ENCODE peak calls at places on chromosome 14, in eight cellular contexts. One of them, this sample, is unnamed.

GRCh38 chr14:51185754-51186153 is 54.3 kb upstream of the TMX1 start:
- DNase-seq in activated T-helper 2 cell treated with anti-CD3 and anti-CD28 coated beads, Interferon-gamma antibody, Interleukin-2, Interleukin-4, amounts not matched to agents 10 μg/mL and 5 μg/mL and 100 μg/mL, durations not matched to agents 14 hours and 24 hours and 36 hours: no peak
- DNase-seq in NCI-H2171: no peak
- DNase-seq in cortex of kidney: no peak
- DNase-seq in mucosa of gallbladder: no peak
- DNase-seq in GM20000: peak; percentile 16
- DNase-seq in activated T-helper 1 cell treated with anti-CD3 and anti-CD28 coated beads, Interleukin-2, amount 50 U/mL, for 16 hours: no peak
- DNase-seq in non-pigmented ciliary epithelial cell: no peak
- DNase-seq in this sample: peak; percentile 63

GRCh38 chr14:73789996-73790581 is 61.5 kb upstream of the PTGR2 start:
- DNase-seq in activated T-helper 2 cell treated with anti-CD3 and anti-CD28 coated beads, Interferon-gamma antibody, Interleukin-2, Interleukin-4, amounts not matched to agents 10 μg/mL and 5 μg/mL and 100 μg/mL, durations not matched to agents 14 hours and 24 hours and 36 hours: no peak
- DNase-seq in NCI-H2171: no peak
- DNase-seq in cortex of kidney: no peak
- DNase-seq in mucosa of gallbladder: peak; percentile 69
- DNase-seq in GM20000: no peak
- DNase-seq in activated T-helper 1 cell treated with anti-CD3 and anti-CD28 coated beads, Interleukin-2, amount 50 U/mL, for 16 hours: no peak
- DNase-seq in non-pigmented ciliary epithelial cell: peak; percentile 83
- DNase-seq in this sample: no peak

GRCh38 chr14:72165151-72165715 is 233.0 kb downstream of the RGS6 start:
- DNase-seq in activated T-helper 2 cell treated with anti-CD3 and anti-CD28 coated beads, Interferon-gamma antibody, Interleukin-2, Interleukin-4, amounts not matched to agents 10 μg/mL and 5 μg/mL and 100 μg/mL, durations not matched to agents 14 hours and 24 hours and 36 hours: no peak
- DNase-seq in NCI-H2171: no peak
- DNase-seq in cortex of kidney: no peak
- DNase-seq in mucosa of gallbladder: no peak
- DNase-seq in GM20000: no peak
- DNase-seq in activated T-helper 1 cell treated with anti-CD3 and anti-CD28 coated beads, Interleukin-2, amount 50 U/mL, for 16 hours: no peak
- DNase-seq in non-pigmented ciliary epithelial cell: no peak
- DNase-seq in this sample: no peak

GRCh38 chr14:60532442-60532841 is 23.5 kb downstream of the SIX6 start:
- DNase-seq in activated T-helper 2 cell treated with anti-CD3 and anti-CD28 coated beads, Interferon-gamma antibody, Interleukin-2, Interleukin-4, amounts not matched to agents 10 μg/mL and 5 μg/mL and 100 μg/mL, durations not matched to agents 14 hours and 24 hours and 36 hours: no peak
- DNase-seq in NCI-H2171: no peak
- DNase-seq in cortex of kidney: no peak
- DNase-seq in mucosa of gallbladder: no peak
- DNase-seq in GM20000: no peak
- DNase-seq in activated T-helper 1 cell treated with anti-CD3 and anti-CD28 coated beads, Interleukin-2, amount 50 U/mL, for 16 hours: no peak
- DNase-seq in non-pigmented ciliary epithelial cell: no peak
- DNase-seq in this sample: no peak

GRCh38 chr14:25955772-25956171 is 642.1 kb downstream of the NOVA1 start:
- DNase-seq in activated T-helper 2 cell treated with anti-CD3 and anti-CD28 coated beads, Interferon-gamma antibody, Interleukin-2, Interleukin-4, amounts not matched to agents 10 μg/mL and 5 μg/mL and 100 μg/mL, durations not matched to agents 14 hours and 24 hours and 36 hours: no peak
- DNase-seq in NCI-H2171: no peak
- DNase-seq in cortex of kidney: no peak
- DNase-seq in mucosa of gallbladder: no peak
- DNase-seq in GM20000: no peak
- DNase-seq in activated T-helper 1 cell treated with anti-CD3 and anti-CD28 coated beads, Interleukin-2, amount 50 U/mL, for 16 hours: no peak
- DNase-seq in non-pigmented ciliary epithelial cell: no peak
- DNase-seq in this sample: no peak

GRCh38 chr14:68976160-68977067 is 2.7 kb downstream of the ACTN1 start:
- DNase-seq in activated T-helper 2 cell treated with anti-CD3 and anti-CD28 coated beads, Interferon-gamma antibody, Interleukin-2, Interleukin-4, amounts not matched to agents 10 μg/mL and 5 μg/mL and 100 μg/mL, durations not matched to agents 14 hours and 24 hours and 36 hours: no peak
- DNase-seq in NCI-H2171: no peak
- DNase-seq in cortex of kidney: no peak
- DNase-seq in mucosa of gallbladder: no peak
- DNase-seq in GM20000: no peak
- DNase-seq in activated T-helper 1 cell treated with anti-CD3 and anti-CD28 coated beads, Interleukin-2, amount 50 U/mL, for 16 hours: no peak
- DNase-seq in non-pigmented ciliary epithelial cell: no peak
- DNase-seq in this sample: no peak

GRCh38 chr14:36580856-36581831 is 1.3 kb downstream of the NKX2-8 start:
- DNase-seq in activated T-helper 2 cell treated with anti-CD3 and anti-CD28 coated beads, Interferon-gamma antibody, Interleukin-2, Interleukin-4, amounts not matched to agents 10 μg/mL and 5 μg/mL and 100 μg/mL, durations not matched to agents 14 hours and 24 hours and 36 hours: no peak
- DNase-seq in NCI-H2171: peak; percentile 42
- DNase-seq in cortex of kidney: no peak
- DNase-seq in mucosa of gallbladder: no peak
- DNase-seq in GM20000: peak; percentile 52
- DNase-seq in activated T-helper 1 cell treated with anti-CD3 and anti-CD28 coated beads, Interleukin-2, amount 50 U/mL, for 16 hours: no peak
- DNase-seq in non-pigmented ciliary epithelial cell: no peak
- DNase-seq in this sample: no peak

GRCh38 chr14:106308839-106309389 is 782.5 kb downstream of the TMEM121 start:
- DNase-seq in activated T-helper 2 cell treated with anti-CD3 and anti-CD28 coated beads, Interferon-gamma antibody, Interleukin-2, Interleukin-4, amounts not matched to agents 10 μg/mL and 5 μg/mL and 100 μg/mL, durations not matched to agents 14 hours and 24 hours and 36 hours: peak; percentile 85
- DNase-seq in NCI-H2171: no peak
- DNase-seq in cortex of kidney: no peak
- DNase-seq in mucosa of gallbladder: peak; percentile 12
- DNase-seq in GM20000: peak; percentile 81
- DNase-seq in activated T-helper 1 cell treated with anti-CD3 and anti-CD28 coated beads, Interleukin-2, amount 50 U/mL, for 16 hours: no peak
- DNase-seq in non-pigmented ciliary epithelial cell: no peak
- DNase-seq in this sample: peak; percentile 60

GRCh38 chr14:68510201-68510600 is 282.7 kb downstream of the ZFP36L1 start:
- DNase-seq in activated T-helper 2 cell treated with anti-CD3 and anti-CD28 coated beads, Interferon-gamma antibody, Interleukin-2, Interleukin-4, amounts not matched to agents 10 μg/mL and 5 μg/mL and 100 μg/mL, durations not matched to agents 14 hours and 24 hours and 36 hours: no peak
- DNase-seq in NCI-H2171: no peak
- DNase-seq in cortex of kidney: no peak
- DNase-seq in mucosa of gallbladder: peak; percentile 46
- DNase-seq in GM20000: no peak
- DNase-seq in activated T-helper 1 cell treated with anti-CD3 and anti-CD28 coated beads, Interleukin-2, amount 50 U/mL, for 16 hours: no peak
- DNase-seq in non-pigmented ciliary epithelial cell: peak; percentile 36
- DNase-seq in this sample: no peak

GRCh38 chr14:88013750-88014349 is 8.9 kb downstream of the GPR65 start:
- DNase-seq in activated T-helper 2 cell treated with anti-CD3 and anti-CD28 coated beads, Interferon-gamma antibody, Interleukin-2, Interleukin-4, amounts not matched to agents 10 μg/mL and 5 μg/mL and 100 μg/mL, durations not matched to agents 14 hours and 24 hours and 36 hours: no peak
- DNase-seq in NCI-H2171: peak; percentile 62
- DNase-seq in cortex of kidney: no peak
- DNase-seq in mucosa of gallbladder: peak; percentile 74
- DNase-seq in GM20000: peak; percentile 51
- DNase-seq in activated T-helper 1 cell treated with anti-CD3 and anti-CD28 coated beads, Interleukin-2, amount 50 U/mL, for 16 hours: no peak
- DNase-seq in non-pigmented ciliary epithelial cell: peak; percentile 41
- DNase-seq in this sample: no peak

GRCh38 chr14:33900706-33901105 is 50.2 kb downstream of the EGLN3 start:
- DNase-seq in activated T-helper 2 cell treated with anti-CD3 and anti-CD28 coated beads, Interferon-gamma antibody, Interleukin-2, Interleukin-4, amounts not matched to agents 10 μg/mL and 5 μg/mL and 100 μg/mL, durations not matched to agents 14 hours and 24 hours and 36 hours: no peak
- DNase-seq in NCI-H2171: no peak
- DNase-seq in cortex of kidney: no peak
- DNase-seq in mucosa of gallbladder: no peak
- DNase-seq in GM20000: no peak
- DNase-seq in activated T-helper 1 cell treated with anti-CD3 and anti-CD28 coated beads, Interleukin-2, amount 50 U/mL, for 16 hours: no peak
- DNase-seq in non-pigmented ciliary epithelial cell: no peak
- DNase-seq in this sample: no peak

GRCh38 chr14:65287264-65288131 is 125.0 kb upstream of the FUT8 start:
- DNase-seq in activated T-helper 2 cell treated with anti-CD3 and anti-CD28 coated beads, Interferon-gamma antibody, Interleukin-2, Interleukin-4, amounts not matched to agents 10 μg/mL and 5 μg/mL and 100 μg/mL, durations not matched to agents 14 hours and 24 hours and 36 hours: peak; percentile 52
- DNase-seq in NCI-H2171: no peak
- DNase-seq in cortex of kidney: no peak
- DNase-seq in mucosa of gallbladder: no peak
- DNase-seq in GM20000: peak; percentile 76
- DNase-seq in activated T-helper 1 cell treated with anti-CD3 and anti-CD28 coated beads, Interleukin-2, amount 50 U/mL, for 16 hours: no peak
- DNase-seq in non-pigmented ciliary epithelial cell: no peak
- DNase-seq in this sample: peak; percentile 90

GRCh38 chr14:78721756-78722455 is 551.7 kb downstream of the NRXN3 start:
- DNase-seq in activated T-helper 2 cell treated with anti-CD3 and anti-CD28 coated beads, Interferon-gamma antibody, Interleukin-2, Interleukin-4, amounts not matched to agents 10 μg/mL and 5 μg/mL and 100 μg/mL, durations not matched to agents 14 hours and 24 hours and 36 hours: no peak
- DNase-seq in NCI-H2171: no peak
- DNase-seq in cortex of kidney: no peak
- DNase-seq in mucosa of gallbladder: no peak
- DNase-seq in GM20000: no peak
- DNase-seq in activated T-helper 1 cell treated with anti-CD3 and anti-CD28 coated beads, Interleukin-2, amount 50 U/mL, for 16 hours: no peak
- DNase-seq in non-pigmented ciliary epithelial cell: no peak
- DNase-seq in this sample: no peak

GRCh38 chr14:51873221-51873893 is 12.9 kb downstream of the GNG2 start:
- DNase-seq in activated T-helper 2 cell treated with anti-CD3 and anti-CD28 coated beads, Interferon-gamma antibody, Interleukin-2, Interleukin-4, amounts not matched to agents 10 μg/mL and 5 μg/mL and 100 μg/mL, durations not matched to agents 14 hours and 24 hours and 36 hours: no peak
- DNase-seq in NCI-H2171: peak; percentile 7
- DNase-seq in cortex of kidney: no peak
- DNase-seq in mucosa of gallbladder: no peak
- DNase-seq in GM20000: peak; percentile 68
- DNase-seq in activated T-helper 1 cell treated with anti-CD3 and anti-CD28 coated beads, Interleukin-2, amount 50 U/mL, for 16 hours: no peak
- DNase-seq in non-pigmented ciliary epithelial cell: peak; percentile 94
- DNase-seq in this sample: peak; percentile 86

GRCh38 chr14:22272408-22272807 is 316.6 kb downstream of the DAD1 start:
- DNase-seq in activated T-helper 2 cell treated with anti-CD3 and anti-CD28 coated beads, Interferon-gamma antibody, Interleukin-2, Interleukin-4, amounts not matched to agents 10 μg/mL and 5 μg/mL and 100 μg/mL, durations not matched to agents 14 hours and 24 hours and 36 hours: no peak
- DNase-seq in NCI-H2171: no peak
- DNase-seq in cortex of kidney: no peak
- DNase-seq in mucosa of gallbladder: no peak
- DNase-seq in GM20000: no peak
- DNase-seq in activated T-helper 1 cell treated with anti-CD3 and anti-CD28 coated beads, Interleukin-2, amount 50 U/mL, for 16 hours: no peak
- DNase-seq in non-pigmented ciliary epithelial cell: no peak
- DNase-seq in this sample: no peak

GRCh38 chr14:104692261-104692938 is 3.0 kb downstream of the INF2 start:
- DNase-seq in activated T-helper 2 cell treated with anti-CD3 and anti-CD28 coated beads, Interferon-gamma antibody, Interleukin-2, Interleukin-4, amounts not matched to agents 10 μg/mL and 5 μg/mL and 100 μg/mL, durations not matched to agents 14 hours and 24 hours and 36 hours: no peak
- DNase-seq in NCI-H2171: no peak
- DNase-seq in cortex of kidney: no peak
- DNase-seq in mucosa of gallbladder: no peak
- DNase-seq in GM20000: no peak
- DNase-seq in activated T-helper 1 cell treated with anti-CD3 and anti-CD28 coated beads, Interleukin-2, amount 50 U/mL, for 16 hours: no peak
- DNase-seq in non-pigmented ciliary epithelial cell: no peak
- DNase-seq in this sample: no peak

GRCh38 chr14:24418492-24418873 is 11.0 kb downstream of the CBLN3 start:
- DNase-seq in activated T-helper 2 cell treated with anti-CD3 and anti-CD28 coated beads, Interferon-gamma antibody, Interleukin-2, Interleukin-4, amounts not matched to agents 10 μg/mL and 5 μg/mL and 100 μg/mL, durations not matched to agents 14 hours and 24 hours and 36 hours: no peak
- DNase-seq in NCI-H2171: no peak
- DNase-seq in cortex of kidney: no peak
- DNase-seq in mucosa of gallbladder: peak; percentile 69
- DNase-seq in GM20000: no peak
- DNase-seq in activated T-helper 1 cell treated with anti-CD3 and anti-CD28 coated beads, Interleukin-2, amount 50 U/mL, for 16 hours: no peak
- DNase-seq in non-pigmented ciliary epithelial cell: no peak
- DNase-seq in this sample: no peak

GRCh38 chr14:102949062-102949800 is 26.8 kb downstream of the AMN start:
- DNase-seq in activated T-helper 2 cell treated with anti-CD3 and anti-CD28 coated beads, Interferon-gamma antibody, Interleukin-2, Interleukin-4, amounts not matched to agents 10 μg/mL and 5 μg/mL and 100 μg/mL, durations not matched to agents 14 hours and 24 hours and 36 hours: peak; percentile 19
- DNase-seq in NCI-H2171: no peak
- DNase-seq in cortex of kidney: no peak
- DNase-seq in mucosa of gallbladder: no peak
- DNase-seq in GM20000: peak; percentile 61
- DNase-seq in activated T-helper 1 cell treated with anti-CD3 and anti-CD28 coated beads, Interleukin-2, amount 50 U/mL, for 16 hours: no peak
- DNase-seq in non-pigmented ciliary epithelial cell: no peak
- DNase-seq in this sample: peak; percentile 21

GRCh38 chr14:60304509-60304908 is 55.5 kb downstream of the PPM1A start:
- DNase-seq in activated T-helper 2 cell treated with anti-CD3 and anti-CD28 coated beads, Interferon-gamma antibody, Interleukin-2, Interleukin-4, amounts not matched to agents 10 μg/mL and 5 μg/mL and 100 μg/mL, durations not matched to agents 14 hours and 24 hours and 36 hours: no peak
- DNase-seq in NCI-H2171: no peak
- DNase-seq in cortex of kidney: no peak
- DNase-seq in mucosa of gallbladder: peak; percentile 36
- DNase-seq in GM20000: no peak
- DNase-seq in activated T-helper 1 cell treated with anti-CD3 and anti-CD28 coated beads, Interleukin-2, amount 50 U/mL, for 16 hours: no peak
- DNase-seq in non-pigmented ciliary epithelial cell: no peak
- DNase-seq in this sample: no peak

GRCh38 chr14:66233571-66233970 is 252.6 kb upstream of the CCDC196 start:
- DNase-seq in activated T-helper 2 cell treated with anti-CD3 and anti-CD28 coated beads, Interferon-gamma antibody, Interleukin-2, Interleukin-4, amounts not matched to agents 10 μg/mL and 5 μg/mL and 100 μg/mL, durations not matched to agents 14 hours and 24 hours and 36 hours: no peak
- DNase-seq in NCI-H2171: peak; percentile 57
- DNase-seq in cortex of kidney: no peak
- DNase-seq in mucosa of gallbladder: peak; percentile 11
- DNase-seq in GM20000: no peak
- DNase-seq in activated T-helper 1 cell treated with anti-CD3 and anti-CD28 coated beads, Interleukin-2, amount 50 U/mL, for 16 hours: no peak
- DNase-seq in non-pigmented ciliary epithelial cell: no peak
- DNase-seq in this sample: no peak

GRCh38 chr14:89372156-89372555 is 44.9 kb downstream of the FOXN3 start:
- DNase-seq in activated T-helper 2 cell treated with anti-CD3 and anti-CD28 coated beads, Interferon-gamma antibody, Interleukin-2, Interleukin-4, amounts not matched to agents 10 μg/mL and 5 μg/mL and 100 μg/mL, durations not matched to agents 14 hours and 24 hours and 36 hours: no peak
- DNase-seq in NCI-H2171: no peak
- DNase-seq in cortex of kidney: no peak
- DNase-seq in mucosa of gallbladder: no peak
- DNase-seq in GM20000: no peak
- DNase-seq in activated T-helper 1 cell treated with anti-CD3 and anti-CD28 coated beads, Interleukin-2, amount 50 U/mL, for 16 hours: no peak
- DNase-seq in non-pigmented ciliary epithelial cell: no peak
- DNase-seq in this sample: no peak

GRCh38 chr14:33362934-33363333 is 424.3 kb downstream of the NPAS3 start:
- DNase-seq in activated T-helper 2 cell treated with anti-CD3 and anti-CD28 coated beads, Interferon-gamma antibody, Interleukin-2, Interleukin-4, amounts not matched to agents 10 μg/mL and 5 μg/mL and 100 μg/mL, durations not matched to agents 14 hours and 24 hours and 36 hours: no peak
- DNase-seq in NCI-H2171: no peak
- DNase-seq in cortex of kidney: no peak
- DNase-seq in mucosa of gallbladder: no peak
- DNase-seq in GM20000: no peak
- DNase-seq in activated T-helper 1 cell treated with anti-CD3 and anti-CD28 coated beads, Interleukin-2, amount 50 U/mL, for 16 hours: no peak
- DNase-seq in non-pigmented ciliary epithelial cell: no peak
- DNase-seq in this sample: no peak

GRCh38 chr14:68638817-68639517 is 153.9 kb downstream of the ZFP36L1 start:
- DNase-seq in activated T-helper 2 cell treated with anti-CD3 and anti-CD28 coated beads, Interferon-gamma antibody, Interleukin-2, Interleukin-4, amounts not matched to agents 10 μg/mL and 5 μg/mL and 100 μg/mL, durations not matched to agents 14 hours and 24 hours and 36 hours: no peak
- DNase-seq in NCI-H2171: no peak
- DNase-seq in cortex of kidney: no peak
- DNase-seq in mucosa of gallbladder: peak; percentile 7
- DNase-seq in GM20000: no peak
- DNase-seq in activated T-helper 1 cell treated with anti-CD3 and anti-CD28 coated beads, Interleukin-2, amount 50 U/mL, for 16 hours: no peak
- DNase-seq in non-pigmented ciliary epithelial cell: no peak
- DNase-seq in this sample: no peak

GRCh38 chr14:74491952-74492351 is 1.2 kb downstream of the NPC2 start:
- DNase-seq in activated T-helper 2 cell treated with anti-CD3 and anti-CD28 coated beads, Interferon-gamma antibody, Interleukin-2, Interleukin-4, amounts not matched to agents 10 μg/mL and 5 μg/mL and 100 μg/mL, durations not matched to agents 14 hours and 24 hours and 36 hours: no peak
- DNase-seq in NCI-H2171: no peak
- DNase-seq in cortex of kidney: no peak
- DNase-seq in mucosa of gallbladder: no peak
- DNase-seq in GM20000: peak; percentile 56
- DNase-seq in activated T-helper 1 cell treated with anti-CD3 and anti-CD28 coated beads, Interleukin-2, amount 50 U/mL, for 16 hours: no peak
- DNase-seq in non-pigmented ciliary epithelial cell: no peak
- DNase-seq in this sample: peak; percentile 38

GRCh38 chr14:37013116-37013515 is 159.3 kb downstream of the SLC25A21 start:
- DNase-seq in activated T-helper 2 cell treated with anti-CD3 and anti-CD28 coated beads, Interferon-gamma antibody, Interleukin-2, Interleukin-4, amounts not matched to agents 10 μg/mL and 5 μg/mL and 100 μg/mL, durations not matched to agents 14 hours and 24 hours and 36 hours: no peak
- DNase-seq in NCI-H2171: no peak
- DNase-seq in cortex of kidney: no peak
- DNase-seq in mucosa of gallbladder: no peak
- DNase-seq in GM20000: no peak
- DNase-seq in activated T-helper 1 cell treated with anti-CD3 and anti-CD28 coated beads, Interleukin-2, amount 50 U/mL, for 16 hours: no peak
- DNase-seq in non-pigmented ciliary epithelial cell: no peak
- DNase-seq in this sample: no peak

GRCh38 chr14:34336501-34336900 is 125.5 kb downstream of the SPTSSA start:
- DNase-seq in activated T-helper 2 cell treated with anti-CD3 and anti-CD28 coated beads, Interferon-gamma antibody, Interleukin-2, Interleukin-4, amounts not matched to agents 10 μg/mL and 5 μg/mL and 100 μg/mL, durations not matched to agents 14 hours and 24 hours and 36 hours: no peak
- DNase-seq in NCI-H2171: no peak
- DNase-seq in cortex of kidney: no peak
- DNase-seq in mucosa of gallbladder: no peak
- DNase-seq in GM20000: no peak
- DNase-seq in activated T-helper 1 cell treated with anti-CD3 and anti-CD28 coated beads, Interleukin-2, amount 50 U/mL, for 16 hours: no peak
- DNase-seq in non-pigmented ciliary epithelial cell: no peak
- DNase-seq in this sample: no peak

This sample was measured in GM12864.